ENCODE peak calls at places on chromosomes 2 and 18, in nine cellular contexts. G is germinal center; P is A673; E is GM13977; C is nephron progenitor cell; L is skeletal muscle cell; B is AG04450; Z is CD4-positive, alpha-beta T cell; V is ascending aorta. A is an unnamed sample.
A peak's percentile ranks its signal among the peaks of the same experiment; 100 is the strongest.

GRCh38 chr2:102967451-102967850 is 205.6 kb downstream of the TMEM182 start:
- DNase-seq in B (no peak), V (no peak), Z (no peak), G (no peak), C (no peak), E (no peak), P (no peak), L (no peak), A (no peak)

GRCh38 chr2:100647709-100648108 is 84.9 kb downstream of the PDCL3 start:
- DNase-seq in B (no peak), L (no peak), P (no peak), Z (no peak), V (no peak), C (no peak), E (no peak), G (no peak), A (no peak)

GRCh38 chr2:852168-852567 is 98.5 kb upstream of the SNTG2 start:
- DNase-seq in C (no peak), L (no peak), V (no peak), E (no peak), G (no peak), Z (no peak), P (no peak), B (no peak), A (no peak)

GRCh38 chr2:1869248-1869647 is 124.9 kb upstream of the PXDN start:
- DNase-seq in Z (no peak), C (no peak), P (no peak), B (no peak), G (no peak), V (no peak), E (no peak), L (no peak), A (no peak)

GRCh38 chr18:43596106-43596712 is 318.9 kb upstream of the SYT4 start:
- DNase-seq in E (peak; percentile 55), L (no peak), C (no peak), G (no peak), Z (no peak), V (no peak), P (peak; percentile 70), B (no peak), A (peak; percentile 23)

GRCh38 chr2:36245632-36246031 is 109.9 kb upstream of the CRIM1 start:
- DNase-seq in G (no peak), Z (no peak), P (no peak), C (no peak), B (no peak), V (no peak), L (no peak), E (no peak), A (no peak)

GRCh38 chr2:54546925-54547324 is 90.8 kb downstream of the SPTBN1 start:
- DNase-seq in L (no peak), B (no peak), E (no peak), C (no peak), V (no peak), G (no peak), Z (no peak), P (no peak), A (no peak)

GRCh38 chr2:139218181-139218580 is 438.0 kb upstream of the NXPH2 start:
- DNase-seq in Z (no peak), L (no peak), C (no peak), G (no peak), V (no peak), E (no peak), B (no peak), P (no peak), A (no peak)

A was measured in neuronal stem cell.